ENCODE peak calls at places on chromosome 10, in five cellular contexts. U is NT2/D1, A is astrocyte, O is suprapubic skin, Z is mesenchymal stem cell. N is an unnamed sample.

GRCh38 chr10:92184977-92185376 is 105.9 kb downstream of the CPEB3 start:
- DNase-seq in A (no peak), U (no peak), O (no peak), Z (no peak), N (no peak)

GRCh38 chr10:93821051-93821772 is 63.5 kb downstream of the LGI1 start:
- DNase-seq in O (no peak), U (no peak), Z (peak), A (peak), N (no peak)

GRCh38 chr10:3772349-3773222 is 12.4 kb downstream of the KLF6 start:
- DNase-seq in U (no peak), O (no peak), A (no peak), Z (peak), N (no peak)

GRCh38 chr10:38147686-38148085 is 53.5 kb downstream of the ZNF37A start:
- DNase-seq in A (no peak), U (no peak), O (no peak), Z (no peak), N (no peak)

GRCh38 chr10:132498562-132499366 is 38.8 kb upstream of the INPP5A start:
- DNase-seq in O (peak), Z (no peak), U (no peak), A (no peak), N (no peak)

GRCh38 chr10:91163269-91163708 is 57.2 kb upstream of the PCGF5 start:
- DNase-seq in A (peak), O (no peak), U (peak), Z (peak), N (no peak)

GRCh38 chr10:77756319-77757232 is 119.0 kb upstream of the KCNMA1 start:
- DNase-seq in A (peak), U (peak), O (no peak), Z (peak), N (no peak)

GRCh38 chr10:96229568-96230030 is 41.8 kb downstream of the BLNK start:
- DNase-seq in O (no peak), A (peak), Z (peak), U (peak), N (peak)

GRCh38 chr10:79171504-79171903 is 102.7 kb downstream of the ZMIZ1 start:
- DNase-seq in A (no peak), U (no peak), Z (no peak), O (no peak), N (no peak)

GRCh38 chr10:34504534-34504933 is 310.6 kb downstream of the PARD3 start:
- DNase-seq in U (no peak), A (peak), O (no peak), Z (peak), N (no peak)

GRCh38 chr10:99915414-99915813 is 94.3 kb downstream of the DNMBP start:
- DNase-seq in A (no peak), O (no peak), Z (no peak), U (no peak), N (no peak)

GRCh38 chr10:37067576-37067975 is 57.8 kb upstream of the ANKRD30A start:
- DNase-seq in U (no peak), O (no peak), A (no peak), Z (no peak), N (no peak)

GRCh38 chr10:31069411-31069810 is 37.7 kb upstream of the ZNF438 start:
- DNase-seq in A (no peak), O (no peak), Z (peak), U (no peak), N (no peak)

GRCh38 chr10:58645762-58646161 is 133.1 kb downstream of the BICC1 start:
- DNase-seq in U (no peak), A (no peak), O (no peak), Z (peak), N (no peak)

GRCh38 chr10:90222372-90222771 is 521.0 kb downstream of the KIF20B start:
- DNase-seq in U (no peak), Z (peak), O (no peak), A (peak), N (no peak)

GRCh38 chr10:88892223-88892967 is 12.3 kb downstream of the STAMBPL1 start:
- DNase-seq in A (peak), U (no peak), Z (peak), O (no peak), N (no peak)

GRCh38 chr10:115082521-115082920 is 10.6 kb upstream of the ATRNL1 start:
- DNase-seq in O (no peak), A (peak), U (no peak), Z (peak), N (no peak)

GRCh38 chr10:74704629-74705360 is 121.6 kb upstream of the KAT6B start:
- DNase-seq in O (no peak), A (peak), U (no peak), Z (no peak), N (no peak)

GRCh38 chr10:88971668-88972067 is 18.9 kb upstream of the FAS start:
- DNase-seq in A (no peak), Z (peak), U (no peak), O (no peak), N (no peak)

GRCh38 chr10:104300736-104301292 is 31.8 kb downstream of the GSTO2 start:
- DNase-seq in Z (peak), A (peak), U (no peak), O (no peak), N (peak)

GRCh38 chr10:26741368-26741767 is 43.9 kb downstream of the PDSS1 start:
- DNase-seq in O (no peak), Z (no peak), U (no peak), A (no peak), N (no peak)

GRCh38 chr10:80131499-80131901 is 1.0 kb upstream of the PLAC9 start:
- DNase-seq in O (peak), U (no peak), A (no peak), Z (no peak), N (peak)

GRCh38 chr10:388661-389045 is 253.4 kb downstream of the ZMYND11 start:
- DNase-seq in A (no peak), U (no peak), O (no peak), Z (no peak), N (no peak)

GRCh38 chr10:16437540-16437894 is 707 bp downstream of the PTER start:
- DNase-seq in U (no peak), A (no peak), O (no peak), Z (no peak), N (no peak)

GRCh38 chr10:47243791-47244190 is 56.2 kb upstream of the GDF10 start:
- DNase-seq in A (no peak), Z (no peak), U (no peak), O (peak), N (peak)

GRCh38 chr10:11719496-11719895 is 22.7 kb upstream of the ECHDC3 start:
- DNase-seq in A (no peak), U (no peak), Z (no peak), O (no peak), N (no peak)

GRCh38 chr10:14653271-14654161 is 121.2 kb downstream of the FAM107B start:
- DNase-seq in Z (peak), O (no peak), A (peak), U (no peak), N (no peak)

GRCh38 chr10:53697038-53697437 is 924.5 kb upstream of the MBL2 start:
- DNase-seq in A (peak), O (no peak), Z (peak), U (no peak), N (no peak)

GRCh38 chr10:97687785-97688781 is 1.0 kb upstream of the AVPI1 start:
- DNase-seq in A (peak), U (no peak), O (no peak), Z (peak), N (no peak)

GRCh38 chr10:98337484-98337883 is 69.5 kb upstream of the LOXL4 start:
- DNase-seq in A (no peak), Z (no peak), U (no peak), O (no peak), N (no peak)

GRCh38 chr10:21171936-21172773 is 275.0 kb upstream of the NEBL start:
- DNase-seq in U (no peak), O (no peak), Z (no peak), A (no peak), N (no peak)

GRCh38 chr10:22619111-22619510 is 95.3 kb downstream of the PIP4K2A start:
- DNase-seq in Z (no peak), A (peak), O (no peak), U (no peak), N (no peak)

GRCh38 chr10:103504181-103504783 is 10.8 kb downstream of the NEURL1 start:
- DNase-seq in A (peak), U (no peak), O (no peak), Z (peak), N (no peak)

GRCh38 chr10:89491932-89492331 is 43.5 kb downstream of the SLC16A12 start:
- DNase-seq in A (no peak), O (no peak), Z (no peak), U (no peak), N (no peak)

GRCh38 chr10:4692206-4692605 is 133.8 kb upstream of the AKR1E2 start:
- DNase-seq in U (no peak), Z (no peak), O (no peak), A (no peak), N (no peak)

GRCh38 chr10:104028146-104028545 is 57.5 kb downstream of the COL17A1 start:
- DNase-seq in A (no peak), Z (peak), U (no peak), O (no peak), N (no peak)

DNA sequence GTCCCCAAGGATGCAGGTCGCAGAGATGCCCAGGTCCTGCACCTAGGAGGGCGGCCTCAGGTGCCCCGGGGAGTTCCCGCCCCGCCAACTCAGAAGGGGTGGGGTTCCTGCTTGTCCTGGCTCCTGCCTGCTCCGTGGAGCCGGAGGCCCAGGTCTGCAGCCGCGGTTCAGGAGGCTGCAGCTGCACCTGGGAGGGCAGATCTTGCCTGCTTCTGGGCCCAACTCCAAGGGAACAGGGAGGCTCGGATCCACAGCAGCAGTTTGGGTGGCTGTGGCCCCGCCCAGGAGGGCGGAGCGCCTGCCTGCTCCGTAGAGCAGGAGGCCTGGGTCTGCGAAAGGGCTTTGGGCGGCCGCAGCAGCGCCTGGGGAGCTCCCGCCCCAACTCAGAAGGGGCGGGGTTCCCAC is 108.2 kb upstream of the EGR2 start:
- DNase-seq in A (no peak), Z (no peak), O (no peak), U (no peak), N (no peak)
- H3K4me3 ChIP-seq in A (no peak), Z (no peak), O (no peak), U (no peak), N (no peak)

GRCh38 chr10:19815478-19816419 is 483 bp upstream of the PLXDC2 start:
- DNase-seq in A (peak), O (peak), Z (peak), U (no peak), N (peak)

GRCh38 chr10:19815036-19815435 is 1.2 kb upstream of the PLXDC2 start:
- DNase-seq in Z (no peak), A (no peak), U (no peak), O (no peak), N (no peak)

GRCh38 chr10:19816420-19817250 is at the start of gene PLXDC2:
- DNase-seq in U (no peak), Z (peak), A (peak), O (peak), N (peak)

GRCh38 chr10:19817251-19818046 is 1.2 kb downstream of the PLXDC2 start:
- DNase-seq in O (peak), U (no peak), Z (peak), A (no peak), N (no peak)

DNA sequence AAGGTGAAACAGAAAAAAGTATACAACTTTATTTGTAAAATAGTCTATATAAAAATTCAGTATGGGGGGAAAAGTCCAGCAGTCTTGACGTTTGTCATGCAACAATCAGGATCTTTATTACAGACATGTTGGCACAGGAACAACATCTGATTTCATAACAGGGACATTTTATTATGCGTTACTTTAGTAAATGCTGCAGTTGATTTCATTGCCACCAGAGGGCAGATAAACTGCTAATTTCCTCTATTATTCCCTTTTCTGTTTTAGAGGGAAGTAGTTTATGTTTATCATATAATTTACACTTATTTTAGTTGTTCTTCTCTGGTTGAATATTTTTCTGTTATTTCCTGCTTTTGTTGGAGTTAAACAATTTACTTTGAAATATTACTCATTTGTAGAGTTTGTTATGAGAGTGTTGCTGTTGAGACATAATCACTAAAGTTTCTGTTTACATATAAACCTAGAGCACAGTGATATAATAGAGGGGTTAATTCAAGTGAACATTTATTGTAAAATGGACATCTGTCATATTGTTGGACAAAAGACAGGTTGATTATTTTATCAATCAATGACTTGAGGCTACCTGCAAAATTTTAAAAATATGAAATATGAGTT is 3.3 kb downstream of the PLXDC2 start:
- DNase-seq in A (peak), Z (peak), O (no peak), U (no peak), N (no peak)
- H3K4me3 ChIP-seq in A (no peak), Z (no peak), O (peak), U (no peak), N (peak)

DNA sequence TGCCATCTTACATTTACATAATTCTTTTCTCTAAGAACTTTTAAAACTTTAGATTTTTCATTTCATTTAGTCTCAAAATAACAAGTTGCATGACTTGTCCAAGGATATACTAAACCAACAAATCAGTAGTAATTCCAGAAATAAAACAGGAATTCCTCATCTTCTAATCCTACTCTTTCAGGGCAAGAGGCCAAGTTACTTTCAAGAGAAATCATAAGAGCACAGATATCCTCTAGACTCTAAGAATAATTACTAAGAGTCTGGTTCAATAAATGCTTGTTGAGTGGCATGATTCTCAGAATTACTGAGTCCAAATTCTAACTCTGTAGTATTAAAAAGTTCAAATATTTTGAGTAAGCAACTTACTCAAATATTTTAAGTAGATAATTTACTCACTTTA is 12.9 kb downstream of the PDZD8 start:
- DNase-seq in U (no peak), O (no peak), A (peak), Z (no peak), N (no peak)
- H3K4me3 ChIP-seq in U (no peak), O (no peak), A (no peak), Z (no peak), N (no peak)

GRCh38 chr10:6300784-6301180 is 98.0 kb downstream of the PFKFB3 start:
- DNase-seq in O (no peak), A (no peak), Z (no peak), U (no peak), N (no peak)

GRCh38 chr10:6299234-6299633 is 96.5 kb downstream of the PFKFB3 start:
- DNase-seq in U (no peak), A (peak), Z (no peak), O (no peak), N (no peak)

GRCh38 chr10:6301482-6302083 is 98.9 kb downstream of the PFKFB3 start:
- DNase-seq in U (no peak), O (no peak), Z (no peak), A (peak), N (no peak)

GRCh38 chr10:6299743-6300105 is 97.0 kb downstream of the PFKFB3 start:
- DNase-seq in U (no peak), Z (no peak), O (no peak), A (no peak), N (no peak)

GRCh38 chr10:6300106-6300783 is 97.5 kb downstream of the PFKFB3 start:
- DNase-seq in U (no peak), O (no peak), A (peak), Z (peak), N (no peak)
- H3K4me3 ChIP-seq in U (no peak), O (no peak), A (no peak), Z (no peak), N (no peak)

DNA sequence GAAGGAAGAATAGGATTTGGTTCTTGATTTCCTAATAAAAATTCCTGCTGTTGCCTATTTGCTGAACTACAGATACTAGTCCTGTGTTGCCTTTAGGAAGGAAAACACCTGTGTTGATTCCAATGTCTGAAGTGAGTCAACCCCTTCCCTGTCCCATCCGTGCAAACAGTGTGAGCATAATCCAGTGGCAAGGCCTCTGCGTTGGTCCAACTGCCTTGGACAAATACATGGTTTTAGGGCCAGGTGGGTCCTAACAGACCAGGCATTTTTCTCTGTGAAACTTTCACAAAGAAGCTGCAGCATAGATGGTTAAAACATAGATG is 1.7 kb downstream of the PLA2G12B start:
- DNase-seq in U (no peak), A (no peak), O (no peak), Z (no peak), N (no peak)
- H3K4me3 ChIP-seq in U (no peak), A (no peak), O (no peak), Z (no peak), N (no peak)

N was measured in right atrium auricular region.